ENCODE peak calls at places on chromosomes 5 and 9, in four cellular contexts. E is AG04449, U is fibroblast of lung, V is astrocyte of the spinal cord. P is an unnamed sample.

GRCh38 chr5:6885581-6885980 is 172.3 kb downstream of the TENT4A start:
- DNase-seq in V (no peak), U (no peak), E (no peak), P (no peak)

GRCh38 chr9:32430720-32431119 is 46.3 kb downstream of the ACO1 start:
- DNase-seq in E (no peak), U (peak), V (peak), P (peak)

GRCh38 chr5:9894571-9895304 is 264.6 kb upstream of the TAS2R1 start:
- DNase-seq in E (no peak), U (no peak), V (no peak), P (no peak)

GRCh38 chr5:2005101-2006041 is 122.6 kb upstream of the IRX4 start:
- DNase-seq in E (no peak), V (no peak), U (no peak), P (no peak)

GRCh38 chr5:9877473-9877872 is 247.3 kb upstream of the TAS2R1 start:
- DNase-seq in V (no peak), E (no peak), U (no peak), P (no peak)

GRCh38 chr5:11143456-11144267 is 382.6 kb upstream of the DAP start:
- DNase-seq in U (peak), E (no peak), V (peak), P (no peak)

GRCh38 chr9:136648746-136649145 is 14.0 kb upstream of the EGFL7 start:
- DNase-seq in V (no peak), U (no peak), E (no peak), P (no peak)

GRCh38 chr5:39661026-39661779 is 236.4 kb upstream of the DAB2 start:
- DNase-seq in E (no peak), V (peak), U (peak), P (no peak)

GRCh38 chr9:116842658-116843057 is 155.6 kb downstream of the TRIM32 start:
- DNase-seq in V (no peak), E (no peak), U (no peak), P (no peak)

DNA sequence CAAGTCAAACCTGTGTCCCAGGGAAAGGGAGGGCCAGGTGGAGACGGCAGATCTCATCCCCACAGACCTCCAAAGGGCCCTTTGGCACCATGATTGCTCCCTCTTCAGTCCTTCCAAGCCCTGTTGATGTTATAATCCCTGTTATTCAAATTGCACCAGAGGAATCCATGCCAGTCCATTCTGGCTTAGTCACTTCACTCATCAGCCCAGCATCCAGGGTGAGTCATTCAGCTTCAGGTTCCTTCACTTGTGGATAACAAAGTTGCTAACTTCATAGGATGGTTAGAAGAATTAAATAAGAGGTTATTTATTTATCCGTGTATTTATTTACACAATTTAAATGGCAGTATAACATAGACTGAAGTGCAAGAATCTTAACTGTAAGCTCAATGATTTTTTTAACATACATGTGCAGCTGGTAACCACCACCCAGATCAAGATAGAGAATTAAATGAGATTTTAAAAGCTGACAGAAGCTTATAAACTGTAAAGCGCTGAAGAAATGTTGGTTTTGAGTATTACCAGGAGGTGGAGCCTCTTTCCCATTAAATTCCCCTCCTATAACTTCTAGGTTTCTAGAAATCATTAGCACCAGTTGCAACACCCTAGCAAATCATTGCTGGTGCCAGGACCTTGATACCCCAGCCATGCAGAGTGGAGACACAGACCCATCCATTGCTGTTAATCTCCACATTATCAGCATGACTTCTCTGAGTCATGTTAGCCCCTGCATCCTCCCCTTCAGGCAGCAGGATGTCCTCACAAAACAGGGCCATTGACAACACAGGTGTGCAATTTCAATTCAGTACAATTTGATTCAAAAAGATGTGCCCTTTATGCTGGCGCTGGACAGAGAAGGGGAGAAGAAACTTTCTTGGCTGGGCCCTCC is 77.4 kb downstream of the SEC61B start:
- DNase-seq in V (peak), U (peak), E (peak), P (peak)
- TF ChIP-seq CTCF in V (peak), U (peak), E (no peak), P (peak)

DNA sequence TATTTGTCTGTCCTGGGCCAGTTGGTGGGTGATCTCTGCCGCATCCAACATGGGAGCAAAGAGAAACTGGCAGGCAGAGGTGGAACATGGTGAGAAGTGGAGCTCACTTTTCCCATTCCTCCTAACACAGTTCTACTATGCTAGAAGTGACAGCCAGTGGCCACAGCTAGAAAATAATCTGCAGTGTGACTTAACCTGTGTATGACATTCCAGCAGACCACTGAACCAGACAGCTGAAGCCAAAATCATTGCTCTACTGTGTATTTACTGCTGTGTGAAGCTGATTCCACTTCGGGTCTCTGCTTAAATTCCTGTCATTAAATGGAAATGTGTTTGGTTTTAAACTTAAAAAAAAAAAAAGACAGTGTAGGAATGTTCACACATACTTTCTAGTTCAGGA is 523.0 kb downstream of the MTRR start:
- DNase-seq in V (no peak), E (no peak), U (no peak), P (no peak)
- H3K4me3 ChIP-seq in V (no peak), E (no peak), U (no peak), P (no peak)

GRCh38 chr5:173984218-173984617 is 4.8 kb upstream of the C5orf47 start:
- DNase-seq in U (peak), V (peak), E (no peak), P (no peak)
- TF ChIP-seq CTCF in U (no peak), V (peak), E (peak), P (peak)

GRCh38 chr5:147085409-147085808 is 149.4 kb upstream of the STK32A start:
- DNase-seq in E (no peak), U (no peak), V (no peak), P (no peak)
- H3K4me3 ChIP-seq in E (no peak), U (no peak), V (no peak), P (no peak)

DNA sequence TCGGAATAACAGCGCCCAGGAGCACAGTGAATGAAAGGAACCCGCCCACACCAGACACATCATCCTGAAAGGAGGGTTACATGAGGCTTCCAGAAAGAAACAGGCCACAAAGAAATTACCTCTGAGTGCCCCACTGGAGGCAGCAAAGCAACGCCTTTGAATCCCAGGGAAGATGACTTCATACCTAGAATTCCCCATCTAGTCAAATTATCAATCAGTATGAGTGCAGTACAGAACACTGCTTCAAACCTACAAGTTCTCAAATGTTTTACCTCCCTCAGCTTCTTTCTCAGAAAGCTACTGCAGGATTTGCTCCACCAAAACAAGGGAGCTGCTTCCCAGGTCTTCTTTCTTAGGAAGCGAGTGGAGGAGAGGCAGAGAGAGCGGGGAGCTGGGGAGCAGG is 87.2 kb downstream of the SEMA4D start:
- DNase-seq in U (no peak), V (no peak), E (no peak), P (no peak)
- TF ChIP-seq CTCF in U (no peak), V (no peak), E (no peak), P (peak)